ENCODE peak calls at places on chromosomes 3 and 15, in four cellular contexts. I is mesendoderm, K is IMR-90, S is H1. L is an unnamed sample.

GRCh38 chr15:32802296-32802936 is 84.6 kb downstream of the GREM1 start:
- DNase-seq in I (no peak), K (peak), S (no peak), L (no peak)

GRCh38 chr3:130700541-130700940 is 46.1 kb downstream of the PIK3R4 start:
- DNase-seq in I (no peak), K (peak), S (no peak), L (no peak)

GRCh38 chr3:49601358-49602048 is 47.2 kb downstream of the BSN start:
- DNase-seq in I (no peak), K (peak), S (no peak), L (no peak)

GRCh38 chr3:186540444-186541226 is 3.5 kb downstream of the CRYGS start:
- DNase-seq in I (peak), K (peak), S (peak), L (peak)

GRCh38 chr3:37218206-37218605 is 43.8 kb upstream of the LRRFIP2 start:
- DNase-seq in I (no peak), K (no peak), S (no peak), L (no peak)

GRCh38 chr15:64216161-64216560 is 53.3 kb upstream of the PPIB start:
- DNase-seq in I (no peak), K (no peak), S (no peak), L (no peak)

GRCh38 chr15:68380456-68380855 is 51.5 kb downstream of the ITGA11 start:
- DNase-seq in I (no peak), K (no peak), S (no peak), L (peak)

GRCh38 chr3:117480493-117480892 is 770.9 kb downstream of the TUSC7 start:
- DNase-seq in I (no peak), K (no peak), S (no peak), L (no peak)

GRCh38 chr3:194906229-194906629 is 220.5 kb downstream of the FAM43A start:
- DNase-seq in I (no peak), K (peak), S (no peak), L (no peak)

GRCh38 chr15:70428211-70428822 is 330.6 kb upstream of the TLE3 start:
- DNase-seq in I (no peak), K (no peak), S (no peak), L (no peak)

GRCh38 chr3:186496635-186497034 is 47.5 kb downstream of the CRYGS start:
- DNase-seq in I (no peak), K (no peak), S (no peak), L (no peak)

GRCh38 chr3:19348929-19349564 is 200.7 kb downstream of the KCNH8 start:
- DNase-seq in I (peak), K (peak), S (no peak), L (peak)

GRCh38 chr3:136042608-136043221 is 77.2 kb downstream of the PPP2R3A start:
- DNase-seq in I (peak), K (peak), S (no peak), L (no peak)

GRCh38 chr15:42581272-42581730 is 5.9 kb downstream of the STARD9 start:
- DNase-seq in I (peak), K (peak), S (peak), L (peak)

GRCh38 chr15:63250312-63250965 is 27.0 kb upstream of the APH1B start:
- DNase-seq in I (no peak), K (peak), S (no peak), L (no peak)

GRCh38 chr3:27910456-27910855 is 188.3 kb upstream of the EOMES start:
- DNase-seq in I (no peak), K (no peak), S (no peak), L (no peak)

GRCh38 chr3:15331606-15332404 is 581 bp downstream of the SH3BP5 start:
- DNase-seq in I (no peak), K (peak), S (no peak), L (peak)

GRCh38 chr3:15055019-15055557 is 10.0 kb downstream of the MRPS25 start:
- DNase-seq in I (no peak), K (peak), S (no peak), L (no peak)

GRCh38 chr3:10581251-10581650 is 75.9 kb upstream of the ATP2B2 start:
- DNase-seq in I (no peak), K (no peak), S (no peak), L (no peak)

GRCh38 chr3:169344465-169344864 is 319.0 kb downstream of the MECOM start:
- DNase-seq in I (no peak), K (peak), S (no peak), L (no peak)

GRCh38 chr3:156471431-156471830 is 83.5 kb downstream of the SSR3 start:
- DNase-seq in I (no peak), K (no peak), S (no peak), L (no peak)

GRCh38 chr3:177281292-177281942 is 84.1 kb upstream of the TBL1XR1 start:
- DNase-seq in I (peak), K (no peak), S (no peak), L (no peak)

GRCh38 chr3:31453430-31453829 is 79.3 kb upstream of the STT3B start:
- DNase-seq in I (no peak), K (no peak), S (no peak), L (no peak)

GRCh38 chr15:88465633-88466219 is 1.5 kb downstream of the MRPL46 start:
- DNase-seq in I (peak), K (peak), S (no peak), L (no peak)

GRCh38 chr15:88467935-88468528 is 524 bp downstream of the MRPS11 start:
- DNase-seq in I (peak), K (peak), S (no peak), L (no peak)

GRCh38 chr15:88463870-88464532 is 3.2 kb downstream of the MRPL46 start:
- DNase-seq in I (no peak), K (no peak), S (no peak), L (no peak)

GRCh38 chr15:88469321-88469720 is 1.8 kb downstream of the MRPS11 start:
- DNase-seq in I (no peak), K (no peak), S (no peak), L (no peak)

GRCh38 chr15:88467073-88467934 is at the start of the genes MRPL46 and MRPS11:
- DNase-seq in I (peak), K (peak), S (no peak), L (peak)
- H2BK120ac ChIP-seq in I (no peak), K (peak), S (no peak), L (no peak)

GRCh38 chr3:58016710-58017109 is 8.5 kb downstream of the FLNB start:
- DNase-seq in I (no peak), K (no peak), S (no peak), L (no peak)
- H3K56ac ChIP-seq in I (no peak), K (no peak), S (no peak), L (no peak)

DNA sequence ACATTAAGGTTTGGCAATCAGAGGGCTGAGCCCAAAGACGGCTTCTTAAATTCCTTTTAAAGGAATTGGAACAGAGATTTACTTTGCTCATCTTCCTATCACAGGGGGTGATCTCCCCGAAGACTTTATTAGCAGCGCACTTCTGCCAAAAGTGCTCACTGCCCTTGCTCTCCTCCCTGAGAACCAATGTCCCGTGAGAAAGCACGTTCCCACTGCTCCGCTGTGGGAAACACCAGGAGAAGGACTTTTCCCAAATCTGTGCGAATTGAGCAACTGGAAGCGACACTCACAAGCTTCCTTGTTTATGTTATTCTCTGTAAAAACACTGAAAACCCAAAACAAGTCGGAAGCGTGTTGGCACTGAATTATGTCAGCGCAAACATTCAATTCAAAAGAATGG is 670.9 kb upstream of the NR2F2 start:
- DNase-seq in I (no peak), K (no peak), S (no peak), L (no peak)
- H2BK120ac ChIP-seq in I (no peak), K (no peak), S (no peak), L (no peak)

GRCh38 chr15:36978625-36979024 is 121.7 kb downstream of the MEIS2 start:
- DNase-seq in I (no peak), K (no peak), S (no peak), L (no peak)
- H3K56ac ChIP-seq in I (no peak), K (no peak), S (no peak), L (no peak)

DNA sequence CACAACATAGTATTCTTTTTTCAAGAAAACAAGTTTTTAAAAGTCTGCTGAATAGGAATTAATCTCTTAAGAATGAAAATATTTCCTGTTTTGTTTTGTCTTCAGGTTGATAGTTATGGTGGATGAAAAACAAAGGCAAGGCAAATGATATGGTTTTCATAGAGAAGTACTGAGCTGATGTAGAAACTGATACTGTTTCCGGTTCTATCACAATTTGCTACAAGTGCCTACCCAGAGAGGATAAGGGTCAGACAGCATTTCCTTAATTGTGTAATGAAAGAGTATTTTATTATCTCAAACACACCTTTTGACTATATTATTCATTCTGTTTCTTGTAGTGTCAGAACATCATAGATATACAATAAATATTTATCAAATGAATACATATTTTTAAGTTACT is 836.3 kb downstream of the SQOR start:
- DNase-seq in I (no peak), K (no peak), S (no peak), L (no peak)
- H2BK120ac ChIP-seq in I (no peak), K (no peak), S (no peak), L (no peak)